ENCODE peak calls at places on chromosomes 5 and 9, in seven cellular contexts. One of them, this sample, is unnamed.

GRCh38 chr9:111039203-111039907 is 1.1 kb upstream of the LPAR1 start:
- DNase-seq in foreskin fibroblast: no peak
- DNase-seq in retinal pigment epithelial cell: no peak
- DNase-seq in CD8-positive, alpha-beta memory T cell: no peak
- DNase-seq in IMR-90: no peak
- DNase-seq in GM06990: no peak
- DNase-seq in lower lobe of right lung: no peak
- DNase-seq in this sample: no peak

GRCh38 chr5:100762163-100762562 is 140.9 kb downstream of the ST8SIA4 start:
- DNase-seq in foreskin fibroblast: no peak
- DNase-seq in retinal pigment epithelial cell: no peak
- DNase-seq in CD8-positive, alpha-beta memory T cell: no peak
- DNase-seq in IMR-90: peak
- DNase-seq in GM06990: no peak
- DNase-seq in lower lobe of right lung: no peak
- DNase-seq in this sample: no peak

GRCh38 chr5:68911840-68912690 is 181.7 kb upstream of the SLC30A5 start:
- DNase-seq in foreskin fibroblast: peak
- DNase-seq in retinal pigment epithelial cell: no peak
- DNase-seq in CD8-positive, alpha-beta memory T cell: no peak
- DNase-seq in IMR-90: peak
- DNase-seq in GM06990: no peak
- DNase-seq in lower lobe of right lung: no peak
- DNase-seq in this sample: no peak

GRCh38 chr5:135846311-135846710 is 11.8 kb downstream of the SLC25A48 start:
- DNase-seq in foreskin fibroblast: no peak
- DNase-seq in retinal pigment epithelial cell: no peak
- DNase-seq in CD8-positive, alpha-beta memory T cell: no peak
- DNase-seq in IMR-90: no peak
- DNase-seq in GM06990: no peak
- DNase-seq in lower lobe of right lung: no peak
- DNase-seq in this sample: no peak

GRCh38 chr5:107772418-107773310 is 101.9 kb upstream of the EFNA5 start:
- DNase-seq in foreskin fibroblast: no peak
- DNase-seq in retinal pigment epithelial cell: no peak
- DNase-seq in CD8-positive, alpha-beta memory T cell: no peak
- DNase-seq in IMR-90: no peak
- DNase-seq in GM06990: no peak
- DNase-seq in lower lobe of right lung: no peak
- DNase-seq in this sample: no peak

GRCh38 chr9:74096420-74096819 is 400.7 kb upstream of the RORB start:
- DNase-seq in foreskin fibroblast: no peak
- DNase-seq in retinal pigment epithelial cell: no peak
- DNase-seq in CD8-positive, alpha-beta memory T cell: no peak
- DNase-seq in IMR-90: no peak
- DNase-seq in GM06990: no peak
- DNase-seq in lower lobe of right lung: no peak
- DNase-seq in this sample: no peak

GRCh38 chr9:106928350-106928749 is 65.4 kb downstream of the ZNF462 start:
- DNase-seq in foreskin fibroblast: no peak
- DNase-seq in retinal pigment epithelial cell: no peak
- DNase-seq in CD8-positive, alpha-beta memory T cell: no peak
- DNase-seq in IMR-90: no peak
- DNase-seq in GM06990: no peak
- DNase-seq in lower lobe of right lung: no peak
- DNase-seq in this sample: no peak

GRCh38 chr5:65721050-65721774 is 697 bp downstream of the SGTB start:
- DNase-seq in foreskin fibroblast: peak
- DNase-seq in retinal pigment epithelial cell: no peak
- DNase-seq in CD8-positive, alpha-beta memory T cell: no peak
- DNase-seq in IMR-90: peak
- DNase-seq in GM06990: peak
- DNase-seq in lower lobe of right lung: peak
- DNase-seq in this sample: peak

GRCh38 chr5:180832638-180833068 is 28.4 kb downstream of the ZFP62 start:
- DNase-seq in foreskin fibroblast: no peak
- DNase-seq in retinal pigment epithelial cell: no peak
- DNase-seq in CD8-positive, alpha-beta memory T cell: peak
- DNase-seq in IMR-90: no peak
- DNase-seq in GM06990: peak
- DNase-seq in lower lobe of right lung: no peak
- DNase-seq in this sample: peak

GRCh38 chr5:24509943-24510342 is 134.8 kb downstream of the CDH10 start:
- DNase-seq in foreskin fibroblast: no peak
- DNase-seq in retinal pigment epithelial cell: no peak
- DNase-seq in CD8-positive, alpha-beta memory T cell: no peak
- DNase-seq in IMR-90: no peak
- DNase-seq in GM06990: no peak
- DNase-seq in lower lobe of right lung: no peak
- DNase-seq in this sample: no peak

GRCh38 chr5:134370306-134370870 is 981 bp upstream of the UBE2B start:
- DNase-seq in foreskin fibroblast: no peak
- DNase-seq in retinal pigment epithelial cell: no peak
- DNase-seq in CD8-positive, alpha-beta memory T cell: no peak
- DNase-seq in IMR-90: no peak
- DNase-seq in GM06990: no peak
- DNase-seq in lower lobe of right lung: no peak
- DNase-seq in this sample: no peak

GRCh38 chr5:1105350-1106265 is 6.3 kb downstream of the SLC12A7 start:
- DNase-seq in foreskin fibroblast: no peak
- DNase-seq in retinal pigment epithelial cell: no peak
- DNase-seq in CD8-positive, alpha-beta memory T cell: peak
- DNase-seq in IMR-90: no peak
- DNase-seq in GM06990: no peak
- DNase-seq in lower lobe of right lung: no peak
- DNase-seq in this sample: peak

GRCh38 chr5:59587489-59588337 is 305.8 kb downstream of the PDE4D start:
- DNase-seq in foreskin fibroblast: peak
- DNase-seq in retinal pigment epithelial cell: peak
- DNase-seq in CD8-positive, alpha-beta memory T cell: no peak
- DNase-seq in IMR-90: peak
- DNase-seq in GM06990: no peak
- DNase-seq in lower lobe of right lung: peak
- DNase-seq in this sample: no peak

GRCh38 chr5:80977764-80978163 is 17.6 kb downstream of the RASGRF2 start:
- DNase-seq in foreskin fibroblast: no peak
- DNase-seq in retinal pigment epithelial cell: peak
- DNase-seq in CD8-positive, alpha-beta memory T cell: no peak
- DNase-seq in IMR-90: peak
- DNase-seq in GM06990: no peak
- DNase-seq in lower lobe of right lung: no peak
- DNase-seq in this sample: no peak

GRCh38 chr9:108270041-108270440 is 585.7 kb downstream of the ACTL7B start:
- DNase-seq in foreskin fibroblast: no peak
- DNase-seq in retinal pigment epithelial cell: peak
- DNase-seq in CD8-positive, alpha-beta memory T cell: no peak
- DNase-seq in IMR-90: peak
- DNase-seq in GM06990: no peak
- DNase-seq in lower lobe of right lung: no peak
- DNase-seq in this sample: no peak

GRCh38 chr9:101311759-101312420 is 72.9 kb downstream of the BAAT start:
- DNase-seq in foreskin fibroblast: peak
- DNase-seq in retinal pigment epithelial cell: peak
- DNase-seq in CD8-positive, alpha-beta memory T cell: no peak
- DNase-seq in IMR-90: peak
- DNase-seq in GM06990: peak
- DNase-seq in lower lobe of right lung: no peak
- DNase-seq in this sample: peak

GRCh38 chr5:154683101-154683757 is 71.9 kb upstream of the LARP1 start:
- DNase-seq in foreskin fibroblast: no peak
- DNase-seq in retinal pigment epithelial cell: no peak
- DNase-seq in CD8-positive, alpha-beta memory T cell: no peak
- DNase-seq in IMR-90: no peak
- DNase-seq in GM06990: no peak
- DNase-seq in lower lobe of right lung: no peak
- DNase-seq in this sample: no peak
- H3K4me3 ChIP-seq in foreskin fibroblast: peak
- H3K4me3 ChIP-seq in retinal pigment epithelial cell: peak
- H3K4me3 ChIP-seq in CD8-positive, alpha-beta memory T cell: peak
- H3K4me3 ChIP-seq in IMR-90: peak
- H3K4me3 ChIP-seq in GM06990: peak
- H3K4me3 ChIP-seq in lower lobe of right lung: peak
- H3K4me3 ChIP-seq in this sample: peak

GRCh38 chr9:33946779-33947535 is 101.7 kb downstream of the UBAP2 start:
- DNase-seq in foreskin fibroblast: peak
- DNase-seq in retinal pigment epithelial cell: peak
- DNase-seq in CD8-positive, alpha-beta memory T cell: no peak
- DNase-seq in IMR-90: peak
- DNase-seq in GM06990: no peak
- DNase-seq in lower lobe of right lung: no peak
- DNase-seq in this sample: no peak
- H3K4me3 ChIP-seq in foreskin fibroblast: no peak
- H3K4me3 ChIP-seq in retinal pigment epithelial cell: no peak
- H3K4me3 ChIP-seq in CD8-positive, alpha-beta memory T cell: no peak
- H3K4me3 ChIP-seq in IMR-90: no peak
- H3K4me3 ChIP-seq in GM06990: no peak
- H3K4me3 ChIP-seq in lower lobe of right lung: no peak
- H3K4me3 ChIP-seq in this sample: no peak

DNA sequence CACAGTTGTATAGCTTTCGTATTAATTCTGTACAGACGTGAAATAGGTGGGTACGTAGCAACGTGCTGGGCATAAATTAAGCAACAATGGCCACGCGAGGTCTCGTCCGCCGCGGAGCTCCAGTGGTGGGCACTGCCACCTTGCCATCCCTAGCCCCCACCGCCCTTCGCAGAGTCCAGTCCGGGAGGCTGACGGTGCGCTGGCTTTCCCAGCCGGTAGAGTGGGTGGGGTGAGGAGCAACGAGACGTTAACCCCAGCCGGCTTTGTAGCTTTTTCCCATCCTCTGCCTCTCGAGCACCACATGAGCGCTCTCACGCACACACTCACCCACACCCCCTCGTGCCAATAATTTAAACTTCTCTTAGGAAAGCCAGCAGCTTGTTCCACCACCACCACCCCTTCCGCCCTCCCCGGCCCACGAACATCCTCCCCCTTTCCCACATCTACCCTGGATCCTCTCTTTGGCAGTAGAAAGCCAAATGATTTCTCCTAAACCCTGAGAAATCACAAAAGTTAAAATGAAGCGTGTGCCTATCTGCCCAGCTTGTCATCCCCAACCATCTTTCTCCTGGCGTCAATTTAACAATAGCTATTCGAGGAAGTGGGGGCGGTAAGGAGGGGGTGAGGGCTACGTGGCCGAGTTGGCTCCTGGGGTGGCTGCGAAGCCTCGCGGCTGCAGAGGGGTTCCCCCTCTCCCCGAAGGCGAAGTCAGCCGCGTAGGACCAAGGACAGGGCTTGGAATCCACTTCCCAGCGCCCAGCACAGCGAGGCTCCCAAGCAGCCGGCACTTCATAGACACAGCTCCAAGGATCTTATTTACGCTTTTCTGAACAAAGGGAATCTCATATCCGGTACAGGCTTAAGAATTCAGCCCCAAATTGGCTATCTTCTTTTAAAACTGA is 1.5 kb downstream of the ELAVL2 start:
- DNase-seq in foreskin fibroblast: peak
- DNase-seq in retinal pigment epithelial cell: no peak
- DNase-seq in CD8-positive, alpha-beta memory T cell: no peak
- DNase-seq in IMR-90: no peak
- DNase-seq in GM06990: no peak
- DNase-seq in lower lobe of right lung: no peak
- DNase-seq in this sample: no peak
- H3K4me3 ChIP-seq in foreskin fibroblast: peak
- H3K4me3 ChIP-seq in retinal pigment epithelial cell: peak
- H3K4me3 ChIP-seq in CD8-positive, alpha-beta memory T cell: no peak
- H3K4me3 ChIP-seq in IMR-90: no peak
- H3K4me3 ChIP-seq in GM06990: no peak
- H3K4me3 ChIP-seq in lower lobe of right lung: peak
- H3K4me3 ChIP-seq in this sample: no peak

GRCh38 chr9:20625003-20625349 is 2.7 kb upstream of the MLLT3 start:
- DNase-seq in foreskin fibroblast: no peak
- DNase-seq in retinal pigment epithelial cell: no peak
- DNase-seq in CD8-positive, alpha-beta memory T cell: no peak
- DNase-seq in IMR-90: no peak
- DNase-seq in GM06990: no peak
- DNase-seq in lower lobe of right lung: no peak
- DNase-seq in this sample: no peak
- H3K4me3 ChIP-seq in foreskin fibroblast: peak
- H3K4me3 ChIP-seq in retinal pigment epithelial cell: no peak
- H3K4me3 ChIP-seq in CD8-positive, alpha-beta memory T cell: peak
- H3K4me3 ChIP-seq in IMR-90: no peak
- H3K4me3 ChIP-seq in GM06990: no peak
- H3K4me3 ChIP-seq in lower lobe of right lung: peak
- H3K4me3 ChIP-seq in this sample: no peak

GRCh38 chr5:76820491-76820890 is 1.7 kb downstream of the F2RL1 start:
- DNase-seq in foreskin fibroblast: peak
- DNase-seq in retinal pigment epithelial cell: no peak
- DNase-seq in CD8-positive, alpha-beta memory T cell: no peak
- DNase-seq in IMR-90: no peak
- DNase-seq in GM06990: no peak
- DNase-seq in lower lobe of right lung: no peak
- DNase-seq in this sample: no peak
- H3K4me3 ChIP-seq in foreskin fibroblast: peak
- H3K4me3 ChIP-seq in retinal pigment epithelial cell: peak
- H3K4me3 ChIP-seq in CD8-positive, alpha-beta memory T cell: no peak
- H3K4me3 ChIP-seq in IMR-90: no peak
- H3K4me3 ChIP-seq in GM06990: no peak
- H3K4me3 ChIP-seq in lower lobe of right lung: peak
- H3K4me3 ChIP-seq in this sample: no peak

GRCh38 chr5:50965621-50966362 is 299.4 kb downstream of the PARP8 start:
- DNase-seq in foreskin fibroblast: peak
- DNase-seq in retinal pigment epithelial cell: no peak
- DNase-seq in CD8-positive, alpha-beta memory T cell: no peak
- DNase-seq in IMR-90: no peak
- DNase-seq in GM06990: no peak
- DNase-seq in lower lobe of right lung: no peak
- DNase-seq in this sample: no peak
- H3K4me3 ChIP-seq in foreskin fibroblast: no peak
- H3K4me3 ChIP-seq in retinal pigment epithelial cell: no peak
- H3K4me3 ChIP-seq in CD8-positive, alpha-beta memory T cell: no peak
- H3K4me3 ChIP-seq in IMR-90: no peak
- H3K4me3 ChIP-seq in GM06990: no peak
- H3K4me3 ChIP-seq in lower lobe of right lung: no peak
- H3K4me3 ChIP-seq in this sample: no peak